ENCODE peak calls at places on chromosome 9, in six cellular contexts. I is HFFc6, B is occipital lobe, D is aorta, V is NCI-H1105 treated with DMSO at 0.1 percent for 48 hours, C is hypothalamus. G is an unnamed sample.

GRCh38 chr9:85392270-85392669 is 349.5 kb downstream of the AGTPBP1 start:
- DNase-seq in D (no peak), B (peak), C (no peak), I (no peak), V (no peak), G (peak)

GRCh38 chr9:129237195-129237611 is 59.1 kb upstream of the IER5L start:
- DNase-seq in C (peak), B (peak), D (peak), I (peak), V (no peak), G (no peak)

GRCh38 chr9:97563458-97564135 is 62.1 kb downstream of the TMOD1 start:
- DNase-seq in B (no peak), I (no peak), V (no peak), C (no peak), D (no peak), G (no peak)

GRCh38 chr9:25716220-25716872 is 38.1 kb upstream of the TUSC1 start:
- DNase-seq in C (peak), D (no peak), I (peak), B (no peak), V (no peak), G (no peak)

GRCh38 chr9:116027951-116028350 is 125.6 kb upstream of the PAPPA start:
- DNase-seq in C (no peak), D (no peak), I (no peak), B (no peak), V (no peak), G (no peak)

GRCh38 chr9:125810161-125810560 is 63.0 kb downstream of the PBX3 start:
- DNase-seq in V (no peak), B (no peak), D (no peak), I (no peak), C (no peak), G (no peak)

GRCh38 chr9:114077162-114077837 is 800 bp downstream of the AMBP start:
- DNase-seq in C (no peak), V (no peak), I (no peak), D (no peak), B (no peak), G (no peak)

GRCh38 chr9:35051069-35051967 is 21.1 kb downstream of the VCP start:
- DNase-seq in B (no peak), C (peak), D (no peak), I (peak), V (peak), G (peak)

GRCh38 chr9:27499481-27499880 is 24.6 kb upstream of the IFNK start:
- DNase-seq in V (no peak), C (no peak), B (no peak), I (no peak), D (no peak), G (no peak)

GRCh38 chr9:27078685-27079084 is 30.3 kb upstream of the TEK start:
- DNase-seq in V (no peak), B (no peak), C (no peak), D (no peak), I (no peak), G (no peak)

GRCh38 chr9:89757776-89758528 is 153.1 kb downstream of the GADD45G start:
- DNase-seq in D (no peak), I (no peak), V (no peak), C (no peak), B (no peak), G (no peak)

GRCh38 chr9:108151161-108151586 is 661.6 kb upstream of the KLF4 start:
- DNase-seq in V (no peak), D (no peak), B (peak), C (no peak), I (no peak), G (no peak)

GRCh38 chr9:86955003-86955402 is 7.7 kb upstream of the GAS1 start:
- DNase-seq in C (no peak), B (no peak), D (no peak), I (no peak), V (no peak), G (no peak)

GRCh38 chr9:127170652-127171051 is 48.2 kb upstream of the ANGPTL2 start:
- DNase-seq in B (no peak), I (no peak), C (no peak), D (no peak), V (no peak), G (peak)

GRCh38 chr9:136058801-136059302 is 36.2 kb downstream of the NACC2 start:
- DNase-seq in I (no peak), C (no peak), D (peak), V (no peak), B (no peak), G (no peak)

GRCh38 chr9:33159760-33160127 is 7.4 kb downstream of the B4GALT1 start:
- DNase-seq in I (peak), D (peak), V (no peak), B (no peak), C (peak), G (peak)

GRCh38 chr9:92887880-92888338 is 10.1 kb upstream of the ZNF484 start:
- DNase-seq in B (no peak), V (no peak), D (no peak), C (no peak), I (no peak), G (no peak)

GRCh38 chr9:123448247-123448646 is 92.2 kb downstream of the CRB2 start:
- DNase-seq in I (no peak), B (no peak), V (no peak), C (no peak), D (no peak), G (no peak)

GRCh38 chr9:115694014-115694413 is 459.6 kb upstream of the PAPPA start:
- DNase-seq in V (no peak), I (peak), C (no peak), B (no peak), D (no peak), G (no peak)

GRCh38 chr9:127153484-127153883 is 31.0 kb upstream of the ANGPTL2 start:
- DNase-seq in D (no peak), B (no peak), I (no peak), C (no peak), V (no peak), G (no peak)

G was measured in dorsolateral prefrontal cortex.